ENCODE peak calls at places on chromosome 12, in seven cellular contexts. One of them, this sample, is unnamed.

GRCh38 chr12:48988030-48988649 is 10.0 kb downstream of the WNT1 start:
- DNase-seq in brain microvascular endothelial cell: peak
- DNase-seq in kidney epithelial cell: no peak
- DNase-seq in endothelial cell: peak
- DNase-seq in activated B cell treated with CpG ODN at 0.5 μM for 24 hours: peak
- DNase-seq in uterus: no peak
- DNase-seq in GM12864: no peak
- DNase-seq in this sample: peak

GRCh38 chr12:50222275-50222783 is 55.2 kb upstream of the CERS5 start:
- DNase-seq in brain microvascular endothelial cell: peak
- DNase-seq in kidney epithelial cell: no peak
- DNase-seq in uterus: peak
- DNase-seq in GM12864: no peak
- DNase-seq in activated B cell treated with CpG ODN at 0.5 μM for 24 hours: no peak
- DNase-seq in endothelial cell: peak
- DNase-seq in this sample: no peak

GRCh38 chr12:128551266-128552025 is 272.3 kb downstream of the SLC15A4 start:
- DNase-seq in uterus: no peak
- DNase-seq in brain microvascular endothelial cell: no peak
- DNase-seq in endothelial cell: no peak
- DNase-seq in GM12864: no peak
- DNase-seq in activated B cell treated with CpG ODN at 0.5 μM for 24 hours: no peak
- DNase-seq in kidney epithelial cell: no peak
- DNase-seq in this sample: no peak

GRCh38 chr12:48903363-48903981 is 21.8 kb downstream of the FKBP11 start:
- DNase-seq in activated B cell treated with CpG ODN at 0.5 μM for 24 hours: no peak
- DNase-seq in brain microvascular endothelial cell: no peak
- DNase-seq in GM12864: no peak
- DNase-seq in kidney epithelial cell: no peak
- DNase-seq in endothelial cell: no peak
- DNase-seq in uterus: no peak
- DNase-seq in this sample: no peak

GRCh38 chr12:19129486-19130223 is at the start of gene PLEKHA5:
- DNase-seq in kidney epithelial cell: no peak
- DNase-seq in endothelial cell: peak
- DNase-seq in brain microvascular endothelial cell: peak
- DNase-seq in activated B cell treated with CpG ODN at 0.5 μM for 24 hours: peak
- DNase-seq in uterus: peak
- DNase-seq in GM12864: no peak
- DNase-seq in this sample: peak

GRCh38 chr12:5191803-5192538 is 148.3 kb downstream of the KCNA5 start:
- DNase-seq in GM12864: no peak
- DNase-seq in endothelial cell: no peak
- DNase-seq in activated B cell treated with CpG ODN at 0.5 μM for 24 hours: no peak
- DNase-seq in kidney epithelial cell: no peak
- DNase-seq in brain microvascular endothelial cell: no peak
- DNase-seq in uterus: no peak
- DNase-seq in this sample: no peak

GRCh38 chr12:25187781-25188180 is 7.2 kb downstream of the DNAI7 start:
- DNase-seq in kidney epithelial cell: peak
- DNase-seq in activated B cell treated with CpG ODN at 0.5 μM for 24 hours: no peak
- DNase-seq in endothelial cell: no peak
- DNase-seq in brain microvascular endothelial cell: peak
- DNase-seq in uterus: no peak
- DNase-seq in GM12864: no peak
- DNase-seq in this sample: no peak

GRCh38 chr12:1213205-1213604 is 222.2 kb downstream of the ERC1 start:
- DNase-seq in brain microvascular endothelial cell: no peak
- DNase-seq in uterus: no peak
- DNase-seq in activated B cell treated with CpG ODN at 0.5 μM for 24 hours: no peak
- DNase-seq in endothelial cell: no peak
- DNase-seq in kidney epithelial cell: no peak
- DNase-seq in GM12864: no peak
- DNase-seq in this sample: no peak

GRCh38 chr12:124747426-124748161 is 116.1 kb downstream of the SCARB1 start:
- DNase-seq in endothelial cell: no peak
- DNase-seq in GM12864: no peak
- DNase-seq in kidney epithelial cell: peak
- DNase-seq in brain microvascular endothelial cell: peak
- DNase-seq in uterus: no peak
- DNase-seq in activated B cell treated with CpG ODN at 0.5 μM for 24 hours: no peak
- DNase-seq in this sample: no peak

GRCh38 chr12:29634057-29634456 is 136.6 kb upstream of the OVCH1 start:
- DNase-seq in GM12864: no peak
- DNase-seq in activated B cell treated with CpG ODN at 0.5 μM for 24 hours: no peak
- DNase-seq in brain microvascular endothelial cell: no peak
- DNase-seq in uterus: no peak
- DNase-seq in endothelial cell: no peak
- DNase-seq in kidney epithelial cell: no peak
- DNase-seq in this sample: no peak

GRCh38 chr12:130973109-130973508 is 19.4 kb downstream of the ADGRD1 start:
- DNase-seq in brain microvascular endothelial cell: no peak
- DNase-seq in activated B cell treated with CpG ODN at 0.5 μM for 24 hours: no peak
- DNase-seq in uterus: peak
- DNase-seq in GM12864: no peak
- DNase-seq in endothelial cell: no peak
- DNase-seq in kidney epithelial cell: no peak
- DNase-seq in this sample: no peak

GRCh38 chr12:10214877-10215267 is 2.2 kb downstream of the GABARAPL1 start:
- DNase-seq in kidney epithelial cell: no peak
- DNase-seq in uterus: no peak
- DNase-seq in endothelial cell: no peak
- DNase-seq in brain microvascular endothelial cell: no peak
- DNase-seq in activated B cell treated with CpG ODN at 0.5 μM for 24 hours: no peak
- DNase-seq in GM12864: no peak
- DNase-seq in this sample: no peak

GRCh38 chr12:39505562-39505961 is 62.6 kb upstream of the KIF21A start:
- DNase-seq in uterus: no peak
- DNase-seq in kidney epithelial cell: no peak
- DNase-seq in endothelial cell: no peak
- DNase-seq in brain microvascular endothelial cell: no peak
- DNase-seq in activated B cell treated with CpG ODN at 0.5 μM for 24 hours: no peak
- DNase-seq in GM12864: no peak
- DNase-seq in this sample: no peak

GRCh38 chr12:39502657-39503056 is 59.7 kb upstream of the KIF21A start:
- DNase-seq in endothelial cell: no peak
- DNase-seq in uterus: no peak
- DNase-seq in kidney epithelial cell: no peak
- DNase-seq in brain microvascular endothelial cell: no peak
- DNase-seq in activated B cell treated with CpG ODN at 0.5 μM for 24 hours: no peak
- DNase-seq in GM12864: no peak
- DNase-seq in this sample: no peak

GRCh38 chr12:39505025-39505424 is 62.1 kb upstream of the KIF21A start:
- DNase-seq in uterus: no peak
- DNase-seq in GM12864: no peak
- DNase-seq in brain microvascular endothelial cell: peak
- DNase-seq in kidney epithelial cell: peak
- DNase-seq in endothelial cell: no peak
- DNase-seq in activated B cell treated with CpG ODN at 0.5 μM for 24 hours: no peak
- DNase-seq in this sample: no peak

GRCh38 chr12:39499296-39499695 is 56.4 kb upstream of the KIF21A start:
- DNase-seq in activated B cell treated with CpG ODN at 0.5 μM for 24 hours: no peak
- DNase-seq in endothelial cell: no peak
- DNase-seq in kidney epithelial cell: no peak
- DNase-seq in GM12864: no peak
- DNase-seq in uterus: no peak
- DNase-seq in brain microvascular endothelial cell: peak
- DNase-seq in this sample: no peak

DNA sequence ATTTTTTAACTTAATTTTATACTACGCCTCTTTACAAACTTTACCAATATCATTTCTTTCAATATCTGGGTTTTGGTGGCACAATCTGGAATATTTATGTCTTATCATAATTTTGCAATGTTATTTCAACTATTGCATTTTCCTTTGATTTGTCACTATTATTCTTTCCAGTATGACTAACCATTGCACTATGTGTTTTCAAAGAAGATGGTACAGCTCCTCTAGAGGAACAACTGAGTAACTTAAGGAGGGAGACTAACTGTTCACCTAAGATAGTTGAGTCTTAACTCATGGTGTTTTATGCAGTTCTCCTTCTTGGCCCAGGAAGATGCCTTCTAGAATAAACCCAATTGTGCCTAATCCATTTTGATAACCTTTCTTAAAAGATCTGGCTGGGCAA is 60.5 kb upstream of the KIF21A start:
- DNase-seq in GM12864: no peak
- DNase-seq in brain microvascular endothelial cell: peak
- DNase-seq in kidney epithelial cell: peak
- DNase-seq in uterus: no peak
- DNase-seq in activated B cell treated with CpG ODN at 0.5 μM for 24 hours: no peak
- DNase-seq in endothelial cell: no peak
- DNase-seq in this sample: no peak
- TF ChIP-seq CTCF in GM12864: no peak
- TF ChIP-seq CTCF in brain microvascular endothelial cell: peak
- TF ChIP-seq CTCF in kidney epithelial cell: peak
- TF ChIP-seq CTCF in uterus: no peak
- TF ChIP-seq CTCF in activated B cell treated with CpG ODN at 0.5 μM for 24 hours: no peak
- TF ChIP-seq CTCF in endothelial cell: no peak
- TF ChIP-seq CTCF in this sample: no peak

GRCh38 chr12:113006641-113007040 is 28.3 kb downstream of the OAS2 start:
- DNase-seq in endothelial cell: no peak
- DNase-seq in GM12864: no peak
- DNase-seq in brain microvascular endothelial cell: no peak
- DNase-seq in uterus: no peak
- DNase-seq in kidney epithelial cell: no peak
- DNase-seq in activated B cell treated with CpG ODN at 0.5 μM for 24 hours: no peak
- DNase-seq in this sample: no peak

GRCh38 chr12:113002676-113003075 is 24.4 kb downstream of the OAS2 start:
- DNase-seq in GM12864: no peak
- DNase-seq in uterus: no peak
- DNase-seq in endothelial cell: no peak
- DNase-seq in kidney epithelial cell: no peak
- DNase-seq in brain microvascular endothelial cell: no peak
- DNase-seq in activated B cell treated with CpG ODN at 0.5 μM for 24 hours: no peak
- DNase-seq in this sample: no peak

GRCh38 chr12:113003631-113004030 is 25.3 kb downstream of the OAS2 start:
- DNase-seq in kidney epithelial cell: no peak
- DNase-seq in activated B cell treated with CpG ODN at 0.5 μM for 24 hours: no peak
- DNase-seq in uterus: no peak
- DNase-seq in endothelial cell: no peak
- DNase-seq in GM12864: no peak
- DNase-seq in brain microvascular endothelial cell: no peak
- DNase-seq in this sample: no peak

GRCh38 chr12:113007166-113007565 is 28.8 kb downstream of the OAS2 start:
- DNase-seq in kidney epithelial cell: peak
- DNase-seq in endothelial cell: no peak
- DNase-seq in activated B cell treated with CpG ODN at 0.5 μM for 24 hours: no peak
- DNase-seq in uterus: no peak
- DNase-seq in brain microvascular endothelial cell: peak
- DNase-seq in GM12864: no peak
- DNase-seq in this sample: no peak

DNA sequence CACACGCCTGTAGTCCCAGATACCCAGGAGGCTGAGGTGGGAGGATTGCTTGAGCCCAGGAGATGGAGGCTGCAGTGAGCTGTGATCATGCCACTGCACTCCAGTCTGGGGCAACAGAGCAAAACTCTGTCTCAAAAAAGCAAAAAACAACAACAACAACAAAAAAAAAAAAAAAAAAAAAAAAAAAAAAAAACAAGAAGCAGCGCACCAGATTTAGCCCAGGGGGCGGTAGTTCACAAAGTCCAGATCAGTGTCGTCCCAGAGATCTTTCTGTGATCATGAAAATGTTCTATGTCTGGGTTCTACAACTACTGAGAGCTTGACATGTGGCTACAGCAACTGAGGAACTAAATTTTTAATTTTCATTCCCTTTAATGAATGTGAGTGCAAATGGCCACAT is 27.4 kb downstream of the OAS2 start:
- DNase-seq in activated B cell treated with CpG ODN at 0.5 μM for 24 hours: no peak
- DNase-seq in kidney epithelial cell: no peak
- DNase-seq in endothelial cell: peak
- DNase-seq in brain microvascular endothelial cell: no peak
- DNase-seq in uterus: no peak
- DNase-seq in GM12864: no peak
- DNase-seq in this sample: no peak
- TF ChIP-seq CTCF in activated B cell treated with CpG ODN at 0.5 μM for 24 hours: no peak
- TF ChIP-seq CTCF in kidney epithelial cell: peak
- TF ChIP-seq CTCF in endothelial cell: peak
- TF ChIP-seq CTCF in brain microvascular endothelial cell: peak
- TF ChIP-seq CTCF in uterus: no peak
- TF ChIP-seq CTCF in GM12864: peak
- TF ChIP-seq CTCF in this sample: peak

DNA sequence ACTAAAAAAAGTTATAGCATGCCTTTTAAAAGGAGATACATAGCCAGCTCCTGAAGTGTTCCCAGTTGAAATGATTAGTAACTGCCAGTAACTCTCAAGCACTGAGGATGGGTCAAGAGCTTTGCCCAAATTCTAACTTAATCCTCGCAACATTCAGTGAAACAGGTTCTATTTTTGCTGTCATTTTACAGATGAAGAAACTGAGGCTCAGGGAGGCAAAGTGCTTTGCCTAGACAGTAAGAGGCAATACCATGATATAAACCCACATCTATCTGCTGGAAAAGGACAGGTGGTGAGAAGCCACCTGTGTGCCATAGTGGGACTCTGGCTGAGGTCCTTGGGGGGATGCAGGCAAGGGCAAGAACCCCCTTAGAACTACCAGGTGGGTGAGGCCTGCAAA is 8.8 kb downstream of the TESC start:
- DNase-seq in brain microvascular endothelial cell: no peak
- DNase-seq in kidney epithelial cell: no peak
- DNase-seq in activated B cell treated with CpG ODN at 0.5 μM for 24 hours: no peak
- DNase-seq in GM12864: no peak
- DNase-seq in uterus: no peak
- DNase-seq in endothelial cell: no peak
- DNase-seq in this sample: no peak
- TF ChIP-seq CTCF in brain microvascular endothelial cell: no peak
- TF ChIP-seq CTCF in kidney epithelial cell: no peak
- TF ChIP-seq CTCF in activated B cell treated with CpG ODN at 0.5 μM for 24 hours: no peak
- TF ChIP-seq CTCF in GM12864: no peak
- TF ChIP-seq CTCF in uterus: no peak
- TF ChIP-seq CTCF in endothelial cell: no peak
- TF ChIP-seq CTCF in this sample: no peak

DNA sequence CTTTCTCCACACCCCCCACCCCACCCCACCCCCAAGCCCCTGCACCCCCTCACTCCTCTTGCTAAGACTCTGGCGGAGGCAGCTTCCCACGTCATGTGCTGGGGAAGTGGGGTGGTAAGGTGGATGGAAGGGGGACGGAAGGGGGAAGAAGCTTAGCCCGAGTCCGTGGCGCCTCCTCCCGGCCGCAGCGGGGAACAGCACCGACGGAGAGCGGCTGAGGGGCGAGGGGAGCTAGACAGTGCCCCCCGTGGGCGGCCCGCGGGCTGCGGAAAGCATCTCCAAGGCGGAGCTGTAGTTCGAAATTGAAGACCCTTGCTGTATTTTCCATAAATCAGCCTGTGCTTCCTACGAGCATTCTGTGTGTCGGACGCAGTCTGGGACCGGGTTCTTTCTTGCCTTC is 608 bp upstream of the GRIN2B start:
- DNase-seq in GM12864: no peak
- DNase-seq in activated B cell treated with CpG ODN at 0.5 μM for 24 hours: no peak
- DNase-seq in kidney epithelial cell: no peak
- DNase-seq in endothelial cell: peak
- DNase-seq in brain microvascular endothelial cell: no peak
- DNase-seq in uterus: no peak
- DNase-seq in this sample: no peak
- TF ChIP-seq CTCF in GM12864: peak
- TF ChIP-seq CTCF in activated B cell treated with CpG ODN at 0.5 μM for 24 hours: no peak
- TF ChIP-seq CTCF in kidney epithelial cell: peak
- TF ChIP-seq CTCF in endothelial cell: peak
- TF ChIP-seq CTCF in brain microvascular endothelial cell: peak
- TF ChIP-seq CTCF in uterus: no peak
- TF ChIP-seq CTCF in this sample: no peak

GRCh38 chr12:64678248-64678647 is 68.0 kb downstream of the RASSF3 start:
- DNase-seq in endothelial cell: no peak
- DNase-seq in activated B cell treated with CpG ODN at 0.5 μM for 24 hours: no peak
- DNase-seq in uterus: no peak
- DNase-seq in brain microvascular endothelial cell: no peak
- DNase-seq in kidney epithelial cell: no peak
- DNase-seq in GM12864: no peak
- DNase-seq in this sample: no peak
- TF ChIP-seq CTCF in endothelial cell: no peak
- TF ChIP-seq CTCF in activated B cell treated with CpG ODN at 0.5 μM for 24 hours: no peak
- TF ChIP-seq CTCF in uterus: no peak
- TF ChIP-seq CTCF in brain microvascular endothelial cell: peak
- TF ChIP-seq CTCF in kidney epithelial cell: peak
- TF ChIP-seq CTCF in GM12864: peak
- TF ChIP-seq CTCF in this sample: no peak

This sample was measured in natural killer cell.